ENCODE peak calls at places on chromosomes 13 and 19, in nine cellular contexts. C is stimulated activated CD4-positive, alpha-beta T cell treated with anti-CD3 and anti-CD28 coated beads, Interleukin-4, amount 100 ng/mL, for 24 hours; B is mesothelial cell of epicardium; L is tibial nerve; A is colonic mucosa; W is effector memory CD4-positive, alpha-beta T cell; G is stimulated activated naive B cell treated with anti-CD40 and anti-IgM and Interleukin-4, amounts not matched to agents 10 μg/mL and 1 μg/mL and 100 μg/mL, for 72 hours; X is heart left ventricle; J is iPS DF 6.9. V is an unnamed sample.

GRCh38 chr13:24502567-24503375 is 9.8 kb downstream of the PARP4 start:
- DNase-seq in X (peak; percentile 65), B (no peak), J (no peak), G (no peak), W (no peak), A (peak; percentile 53), L (no peak), C (no peak), V (peak; percentile 15)

GRCh38 chr13:71879129-71879535 is 12.1 kb upstream of the DACH1 start:
- DNase-seq in L (no peak), J (no peak), B (no peak), X (no peak), A (no peak), W (no peak), G (no peak), C (no peak), V (peak; percentile 11)

GRCh38 chr19:4712771-4713170 is 10.9 kb downstream of the DPP9 start:
- DNase-seq in B (no peak), W (no peak), J (no peak), C (no peak), G (no peak), X (no peak), L (no peak), A (no peak), V (no peak)

GRCh38 chr13:94195715-94196114 is 283.8 kb downstream of the DCT start:
- DNase-seq in G (no peak), L (no peak), W (no peak), B (no peak), J (no peak), A (no peak), C (no peak), X (no peak), V (peak; percentile 35)

GRCh38 chr19:48095637-48096175 is 14.9 kb downstream of the PLA2G4C start:
- DNase-seq in C (no peak), L (no peak), A (no peak), J (no peak), X (no peak), B (no peak), G (no peak), W (no peak), V (no peak)

GRCh38 chr19:36421749-36422481 is 3.5 kb upstream of the ZFP82 start:
- DNase-seq in G (no peak), X (no peak), L (no peak), B (no peak), J (no peak), C (no peak), W (no peak), A (no peak), V (no peak)

GRCh38 chr13:85286081-85286480 is 513.1 kb downstream of the SLITRK6 start:
- DNase-seq in J (no peak), L (no peak), C (no peak), X (no peak), G (no peak), A (no peak), B (no peak), W (no peak), V (no peak)

GRCh38 chr13:106835477-106835876 is 267.5 kb upstream of the ARGLU1 start:
- DNase-seq in J (no peak), A (no peak), B (no peak), X (no peak), W (no peak), G (no peak), C (no peak), L (no peak), V (no peak)

GRCh38 chr13:98173431-98173921 is 3.6 kb downstream of the RNF113B start:
- DNase-seq in A (no peak), C (no peak), X (no peak), B (no peak), L (peak; percentile 10), G (no peak), W (no peak), J (no peak), V (peak; percentile 45)

GRCh38 chr19:39247701-39248664 is 673 bp downstream of the IFNL4 start:
- DNase-seq in L (no peak), C (no peak), J (no peak), A (no peak), B (peak; percentile 22), G (no peak), W (no peak), X (no peak), V (no peak)

GRCh38 chr13:87331178-87331577 is 340.0 kb upstream of the SLITRK5 start:
- DNase-seq in C (no peak), J (no peak), A (no peak), W (no peak), G (no peak), X (no peak), B (no peak), L (no peak), V (no peak)

GRCh38 chr13:80345771-80346510 is 5.0 kb upstream of the SPRY2 start:
- DNase-seq in J (no peak), A (no peak), X (no peak), G (no peak), L (peak; percentile 33), C (no peak), B (no peak), W (no peak), V (no peak)

GRCh38 chr19:51600940-51601575 is 29.1 kb downstream of the SIGLEC5 start:
- DNase-seq in W (no peak), X (no peak), C (no peak), A (no peak), L (no peak), J (no peak), B (no peak), G (no peak), V (no peak)

GRCh38 chr19:10430505-10431253 is 10.3 kb downstream of the PDE4A start:
- DNase-seq in A (peak; percentile 68), C (no peak), B (no peak), L (no peak), X (peak; percentile 86), W (no peak), J (no peak), G (no peak), V (no peak)

GRCh38 chr19:38933544-38933943 is 2.8 kb downstream of the MRPS12 start:
- DNase-seq in X (peak; percentile 10), G (no peak), L (no peak), A (no peak), C (no peak), J (no peak), B (no peak), W (no peak), V (no peak)

GRCh38 chr13:98022210-98022609 is 68.7 kb downstream of the IPO5 start:
- DNase-seq in G (no peak), A (no peak), L (peak; percentile 7), W (no peak), B (no peak), J (no peak), C (no peak), X (no peak), V (no peak)

GRCh38 chr13:102295316-102296048 is 106.4 kb downstream of the FGF14 start:
- DNase-seq in G (no peak), L (no peak), C (no peak), W (no peak), X (no peak), J (no peak), A (no peak), B (no peak), V (no peak)

GRCh38 chr13:100088282-100088647 is 628 bp upstream of the PCCA start:
- DNase-seq in L (no peak), J (no peak), C (no peak), X (no peak), B (no peak), G (no peak), A (no peak), W (no peak), V (no peak)

GRCh38 chr13:98289339-98289935 is 112.4 kb upstream of the RNF113B start:
- DNase-seq in J (no peak), L (no peak), A (no peak), B (no peak), C (no peak), G (no peak), W (no peak), X (no peak), V (no peak)

V was measured in amniotic stem cell.